ENCODE peak calls at places on chromosomes 6 and 20, in seven cellular contexts. I is COR-L47; L is caudate nucleus; Y is SK-N-SH; C is iris pigment epithelial cell; B is fibroblast of the conjunctiva; Q is stimulated activated CD4-positive, alpha-beta T cell treated with anti-CD3 and anti-CD28 coated beads, Interleukin-2, amount 100 ng/mL, for 48 hours. Z is an unnamed sample.

GRCh38 chr6:63352587-63353281 is 33.0 kb upstream of the LGSN start:
- DNase-seq in I (peak), L (no peak), Y (peak), C (peak), B (peak), Q (no peak), Z (peak)

GRCh38 chr20:22437354-22437753 is 147.0 kb downstream of the FOXA2 start:
- DNase-seq in I (no peak), L (no peak), Y (no peak), C (no peak), B (no peak), Q (no peak), Z (no peak)

GRCh38 chr6:98944598-98945011 is 3.1 kb downstream of the FBXL4 start:
- DNase-seq in I (peak), L (no peak), Y (peak), C (peak), B (no peak), Q (no peak), Z (no peak)

GRCh38 chr6:139334791-139335446 is 39.5 kb downstream of the CITED2 start:
- DNase-seq in I (no peak), L (no peak), Y (no peak), C (peak), B (peak), Q (no peak), Z (no peak)

GRCh38 chr20:48169650-48170049 is 384.4 kb upstream of the SULF2 start:
- DNase-seq in I (no peak), L (no peak), Y (no peak), C (no peak), B (no peak), Q (no peak), Z (no peak)

GRCh38 chr6:147508073-147508870 is at the start of gene SAMD5:
- DNase-seq in I (no peak), L (peak), Y (peak), C (peak), B (peak), Q (no peak), Z (peak)

GRCh38 chr20:59945175-59945574 is 5.0 kb downstream of the FAM217B start:
- DNase-seq in I (no peak), L (no peak), Y (no peak), C (no peak), B (no peak), Q (no peak), Z (no peak)

GRCh38 chr6:138013949-138014348 is 93.3 kb downstream of the PERP start:
- DNase-seq in I (no peak), L (no peak), Y (no peak), C (no peak), B (no peak), Q (no peak), Z (no peak)

GRCh38 chr20:11000416-11000815 is 326.6 kb upstream of the JAG1 start:
- DNase-seq in I (no peak), L (no peak), Y (no peak), C (no peak), B (no peak), Q (no peak), Z (no peak)

GRCh38 chr6:4359108-4359710 is 223.8 kb upstream of the ECI2 start:
- DNase-seq in I (no peak), L (no peak), Y (no peak), C (no peak), B (no peak), Q (no peak), Z (no peak)

GRCh38 chr6:167898673-167899311 is 72.1 kb downstream of the AFDN start:
- DNase-seq in I (no peak), L (no peak), Y (peak), C (peak), B (peak), Q (no peak), Z (no peak)

GRCh38 chr6:150072201-150072600 is 3.3 kb upstream of the ULBP3 start:
- DNase-seq in I (no peak), L (no peak), Y (no peak), C (peak), B (no peak), Q (peak), Z (no peak)